ENCODE peak calls at places on chromosomes 16 and 17, in six cellular contexts. D is IMR-90; A is neural crest cell; H is RPMI7951; T is HCEC 1CT; C is activated CD4-positive, alpha-beta T cell treated with anti-CD3 and anti-CD28 coated beads, Interleukin-2, amount 10 ng/mL, durations not matched to agents 7 days and 5 days. L is an unnamed sample.

GRCh38 chr17:17462048-17462824 is 14.6 kb upstream of the MED9 start:
- DNase-seq in C (no peak), H (no peak), T (no peak), A (no peak), D (peak), L (no peak)

GRCh38 chr16:19728636-19728965 is 10.5 kb downstream of the IQCK start:
- DNase-seq in C (no peak), H (no peak), T (no peak), D (no peak), A (no peak), L (no peak)

GRCh38 chr17:71180801-71181385 is 939.9 kb upstream of the SOX9 start:
- DNase-seq in H (peak), T (peak), D (peak), C (no peak), A (no peak), L (peak)

GRCh38 chr17:57106107-57106835 is 21.2 kb downstream of the AKAP1 start:
- DNase-seq in H (no peak), A (no peak), T (no peak), D (no peak), C (no peak), L (no peak)

GRCh38 chr17:40547079-40547784 is 18.0 kb downstream of the CCR7 start:
- DNase-seq in A (no peak), D (no peak), T (no peak), H (no peak), C (peak), L (no peak)

GRCh38 chr17:14494161-14494560 is 193.3 kb downstream of the HS3ST3B1 start:
- DNase-seq in D (no peak), H (no peak), C (no peak), T (no peak), A (no peak), L (no peak)

GRCh38 chr17:77494664-77495435 is 354.1 kb downstream of the SEC14L1 start:
- DNase-seq in D (peak), A (peak), T (peak), H (peak), C (peak), L (peak)

GRCh38 chr16:24102120-24102740 is 153.9 kb upstream of the CACNG3 start:
- DNase-seq in D (no peak), H (no peak), A (no peak), C (no peak), T (no peak), L (no peak)

GRCh38 chr17:42559076-42559475 is 2.9 kb upstream of the COASY start:
- DNase-seq in A (no peak), D (no peak), T (no peak), C (no peak), H (no peak), L (no peak)

GRCh38 chr17:60695960-60696359 is 18.3 kb downstream of the BCAS3 start:
- DNase-seq in T (peak), D (peak), A (no peak), H (no peak), C (no peak), L (no peak)

GRCh38 chr17:74130276-74130675 is 73.2 kb upstream of the RPL38 start:
- DNase-seq in C (no peak), H (no peak), D (no peak), A (no peak), T (no peak), L (no peak)

GRCh38 chr17:44775838-44776621 is 17.2 kb downstream of the ADAM11 start:
- DNase-seq in H (no peak), C (no peak), A (peak), D (no peak), T (no peak), L (no peak)

GRCh38 chr17:80559688-80560290 is 15.2 kb downstream of the RPTOR start:
- DNase-seq in T (no peak), C (no peak), A (no peak), H (no peak), D (peak), L (peak)

GRCh38 chr16:86630471-86630870 is 52.1 kb downstream of the FOXL1 start:
- DNase-seq in D (peak), H (peak), C (no peak), A (no peak), T (no peak), L (no peak)

GRCh38 chr16:78851266-78851665 is 749.3 kb downstream of the MAF start:
- DNase-seq in T (no peak), A (no peak), H (no peak), C (no peak), D (no peak), L (no peak)

GRCh38 chr16:3274490-3274889 is 8.8 kb upstream of the ZNF263 start:
- DNase-seq in H (peak), A (no peak), C (no peak), D (peak), T (no peak), L (peak)

GRCh38 chr17:8067806-8068205 is 19.7 kb downstream of the ALOX12B start:
- DNase-seq in D (no peak), T (no peak), H (no peak), C (no peak), A (no peak), L (no peak)

GRCh38 chr17:70084476-70084875 is 9.5 kb downstream of the KCNJ16 start:
- DNase-seq in H (no peak), A (no peak), D (peak), C (no peak), T (no peak), L (peak)

GRCh38 chr17:77810536-77810935 is 148.0 kb upstream of the TNRC6C start:
- DNase-seq in T (peak), C (no peak), A (no peak), H (peak), D (peak), L (peak)

GRCh38 chr16:67235816-67236547 is 9.1 kb downstream of the TMEM208 start:
- DNase-seq in T (no peak), C (peak), D (no peak), A (no peak), H (no peak), L (no peak)

GRCh38 chr16:21262779-21263639 is 15.1 kb downstream of the CRYM start:
- DNase-seq in A (no peak), C (no peak), H (no peak), D (no peak), T (no peak), L (no peak)

GRCh38 chr17:71224824-71225575 is 895.8 kb upstream of the SOX9 start:
- DNase-seq in H (peak), T (no peak), C (no peak), D (no peak), A (no peak), L (peak)

GRCh38 chr16:57960826-57961472 is 10.0 kb downstream of the CNGB1 start:
- DNase-seq in C (no peak), T (no peak), H (no peak), A (no peak), D (no peak), L (no peak)

GRCh38 chr16:69123894-69124293 is 8.5 kb downstream of the CHTF8 start:
- DNase-seq in H (peak), D (peak), T (peak), C (peak), A (peak), L (peak)

GRCh38 chr16:50309527-50310307 is 43.4 kb downstream of the ADCY7 start:
- DNase-seq in A (no peak), H (no peak), D (no peak), T (no peak), C (no peak), L (no peak)

GRCh38 chr16:79047337-79047736 is 553.2 kb downstream of the MAF start:
- DNase-seq in H (no peak), A (no peak), T (no peak), D (no peak), C (peak), L (no peak)

GRCh38 chr17:79438045-79438444 is 172.8 kb downstream of the RBFOX3 start:
- DNase-seq in H (no peak), C (no peak), A (no peak), T (no peak), D (no peak), L (no peak)

GRCh38 chr16:88424536-88425230 is 28.4 kb upstream of the ZFPM1 start:
- DNase-seq in D (no peak), C (no peak), T (no peak), H (no peak), A (no peak), L (no peak)

GRCh38 chr17:43768382-43768781 is 9.8 kb upstream of the SOST start:
- DNase-seq in D (no peak), C (no peak), T (no peak), A (no peak), H (no peak), L (no peak)

GRCh38 chr17:2981325-2981724 is 82.1 kb downstream of the OR1D5 start:
- DNase-seq in D (no peak), T (no peak), A (no peak), H (no peak), C (no peak), L (no peak)

L was measured in amniotic epithelial cell.